ENCODE peak calls at places on chromosomes 11 and 22, in five cellular contexts. O is sigmoid colon, B is HL-60, Q is GM12878, P is H1. D is an unnamed sample.

GRCh38 chr11:76469141-76469540 is 24.3 kb downstream of the EMSY start:
- DNase-seq in O (no peak), B (no peak), Q (no peak), P (no peak), D (no peak)

GRCh38 chr11:123943738-123944137 is at the start of gene OR6T1:
- DNase-seq in O (no peak), B (no peak), Q (no peak), P (no peak), D (no peak)

GRCh38 chr11:27874998-27875397 is 174.7 kb upstream of the BDNF start:
- DNase-seq in O (no peak), B (no peak), Q (no peak), P (no peak), D (no peak)

GRCh38 chr11:73982595-73982989 is at the start of gene UCP2:
- DNase-seq in O (peak; percentile 92), B (peak; percentile 86), Q (no peak), P (no peak), D (peak; percentile 67)

GRCh38 chr22:37804886-37805857 is 2.6 kb upstream of the GCAT start:
- DNase-seq in O (peak; percentile 96), B (peak; percentile 52), Q (no peak), P (peak; percentile 97), D (peak; percentile 90)

GRCh38 chr11:57638811-57639320 is 10.8 kb downstream of the YPEL4 start:
- DNase-seq in O (no peak), B (no peak), Q (no peak), P (no peak), D (no peak)

GRCh38 chr11:21205205-21205604 is 535.8 kb downstream of the NELL1 start:
- DNase-seq in O (no peak), B (no peak), Q (no peak), P (peak; percentile 42), D (no peak)

GRCh38 chr11:129280027-129280811 is 88.1 kb upstream of the ARHGAP32 start:
- DNase-seq in O (no peak), B (no peak), Q (no peak), P (no peak), D (no peak)

GRCh38 chr11:21921151-21921550 is 271.7 kb upstream of the ANO5 start:
- DNase-seq in O (no peak), B (no peak), Q (no peak), P (no peak), D (no peak)

GRCh38 chr22:37924386-37925065 is 18.4 kb downstream of the MICALL1 start:
- DNase-seq in O (no peak), B (no peak), Q (no peak), P (no peak), D (no peak)

GRCh38 chr22:49391436-49391835 is 436.2 kb downstream of the BRD1 start:
- DNase-seq in O (peak; percentile 36), B (no peak), Q (no peak), P (no peak), D (peak; percentile 34)

GRCh38 chr22:41197046-41197807 is 7.9 kb upstream of the L3MBTL2 start:
- DNase-seq in O (peak; percentile 88), B (peak; percentile 74), Q (no peak), P (peak; percentile 93), D (peak; percentile 57)

GRCh38 chr11:75246673-75247350 is 6.2 kb downstream of the TPBGL start:
- DNase-seq in O (peak; percentile 58), B (no peak), Q (no peak), P (no peak), D (peak; percentile 25)

GRCh38 chr22:35581023-35581413 is 36.1 kb downstream of the MB start:
- DNase-seq in O (no peak), B (no peak), Q (no peak), P (no peak), D (no peak)
- H3K27me3 ChIP-seq in O (no peaks in the 10 kb centered on the region), B (no peaks in the 10 kb centered on the region), Q (peaks cover 1% of the 10 kb centered on the region), P (no peaks in the 10 kb centered on the region), D (no peaks in the 10 kb centered on the region)

GRCh38 chr22:45099961-45100360 is 63.8 kb upstream of the NUP50 start:
- DNase-seq in O (no peak), B (no peak), Q (no peak), P (no peak), D (no peak)

GRCh38 chr22:45102896-45103420 is 60.8 kb upstream of the NUP50 start:
- DNase-seq in O (no peak), B (peak; percentile 66), Q (no peak), P (no peak), D (no peak)

GRCh38 chr22:45104313-45104712 is 59.4 kb upstream of the NUP50 start:
- DNase-seq in O (no peak), B (no peak), Q (no peak), P (no peak), D (no peak)

GRCh38 chr22:45103756-45104155 is 60.0 kb upstream of the NUP50 start:
- DNase-seq in O (no peak), B (no peak), Q (no peak), P (no peak), D (no peak)

DNA sequence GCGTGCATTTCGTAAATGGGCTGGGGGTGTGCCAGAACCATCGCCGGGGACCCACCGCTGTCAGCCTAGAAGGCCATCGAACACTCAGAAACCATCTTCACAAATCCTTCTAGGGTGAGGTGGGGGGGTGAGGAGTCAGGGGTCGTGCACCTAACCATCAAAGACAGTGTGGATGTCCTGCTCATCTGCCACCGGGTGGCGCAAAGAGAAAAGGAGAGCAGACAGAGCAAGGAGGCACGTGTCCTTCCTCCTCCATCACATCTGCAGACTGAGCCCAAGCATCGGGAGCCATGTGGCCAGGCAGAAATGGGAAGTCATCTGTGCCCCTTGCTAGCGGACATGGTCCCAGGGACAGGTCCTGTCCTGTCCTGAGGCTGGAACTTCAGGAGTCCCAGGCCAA is 61.9 kb upstream of the NUP50 start:
- DNase-seq in O (peak; percentile 78), B (peak; percentile 90), Q (no peak), P (no peak), D (no peak)
- TF ChIP-seq CTCF in O (no peak), B (peak; percentile 58), Q (peak; percentile 29), P (peak; percentile 56), D (no peak)

GRCh38 chr11:3722100-3722499 is 50.9 kb upstream of the CHRNA10 start:
- DNase-seq in O (no peak), B (no peak), Q (no peak), P (no peak), D (no peak)
- TF ChIP-seq POLR2AphosphoS5 in O (no peak), B (no peak), Q (no peak), P (no peak), D (no peak)

DNA sequence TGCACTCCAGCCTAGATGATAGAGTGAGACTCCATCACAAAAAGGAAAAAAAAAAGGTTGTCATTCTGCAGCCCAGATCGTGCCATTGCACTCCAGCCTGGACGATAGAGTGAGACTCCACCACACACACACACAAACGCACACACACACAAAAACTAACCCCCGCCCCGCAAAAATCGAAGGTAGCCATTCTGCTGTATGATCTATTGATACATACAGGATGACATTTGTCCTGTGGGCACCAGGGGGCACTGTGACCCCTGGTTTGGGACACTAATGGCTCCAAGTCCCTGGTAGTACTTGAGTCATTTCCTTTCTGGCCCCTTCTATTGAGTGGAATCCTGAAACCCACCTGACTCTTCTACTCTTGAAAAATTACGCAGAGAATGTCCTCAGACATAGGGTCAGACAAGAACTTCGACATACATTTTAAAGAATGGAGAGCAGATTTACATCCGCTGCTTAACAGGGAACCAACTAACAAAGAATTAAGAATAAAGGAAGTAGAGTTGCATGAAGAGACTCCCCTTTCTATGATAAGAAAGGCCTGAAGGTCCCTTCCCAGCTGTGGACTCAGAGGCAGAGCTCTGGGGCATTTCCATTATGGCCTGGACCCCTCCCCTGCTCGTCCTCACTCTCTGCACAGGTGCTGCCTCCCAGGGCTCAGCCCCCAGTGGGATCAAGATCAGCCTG is 35.0 kb upstream of the PRAME start:
- DNase-seq in O (no peak), B (peak; percentile 45), Q (no peak), P (peak; percentile 73), D (no peak)
- H3K27me3 ChIP-seq in O (no peaks in the 10 kb centered on the region), B (peaks cover 2% of the 10 kb centered on the region), Q (no peaks in the 10 kb centered on the region), P (peaks cover 17% of the 10 kb centered on the region), D (no peaks in the 10 kb centered on the region)

DNA sequence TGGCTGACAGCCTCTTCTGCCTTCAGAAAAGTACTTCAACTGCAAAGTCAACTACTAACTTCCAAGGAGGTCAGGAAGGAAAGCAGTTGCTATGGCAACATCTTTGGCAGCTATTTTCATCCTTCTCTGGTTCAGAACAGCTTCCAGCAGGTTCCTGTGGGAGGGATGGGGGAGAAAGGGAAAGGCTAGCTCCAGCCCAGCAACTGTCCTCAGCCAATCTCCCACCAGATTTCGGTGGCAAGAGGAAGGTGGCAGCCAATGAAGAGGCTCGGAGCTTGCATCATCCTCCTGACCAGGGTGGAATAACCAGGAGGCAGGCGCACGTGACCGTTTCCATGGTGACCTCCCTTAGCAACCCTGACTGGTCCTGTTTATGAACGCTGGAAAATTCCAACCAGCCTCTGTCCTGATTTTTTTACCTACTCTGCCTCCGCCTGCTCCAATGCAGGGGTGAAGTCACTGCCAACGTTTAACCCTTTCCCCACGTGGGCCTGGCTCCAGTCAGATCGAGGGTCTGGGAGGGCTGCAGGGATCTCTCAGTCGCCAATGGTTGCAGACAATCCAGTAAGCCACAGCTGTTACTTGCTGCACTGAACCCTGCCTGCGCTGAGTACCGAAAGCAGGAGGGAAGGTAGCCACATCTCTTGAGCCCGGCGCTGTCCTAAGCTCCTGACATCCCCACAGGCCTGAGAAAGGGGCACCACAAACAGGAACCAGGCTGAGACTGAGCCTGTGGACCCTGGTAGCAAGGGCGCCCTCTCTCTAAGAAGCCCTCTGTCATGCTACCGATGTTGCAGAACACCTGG is 11.2 kb upstream of the MALAT1 start:
- DNase-seq in O (peak; percentile 100), B (peak; percentile 89), Q (no peak), P (peak; percentile 95), D (peak; percentile 99)
- TF ChIP-seq CTCF in O (no peak), B (no peak), Q (no peak), P (no peak), D (no peak)

GRCh38 chr22:28034760-28035401 is 115.8 kb upstream of the PITPNB start:
- DNase-seq in O (peak; percentile 92), B (no peak), Q (no peak), P (no peak), D (no peak)
- TF ChIP-seq POLR2AphosphoS5 in O (no peak), B (no peak), Q (no peak), P (no peak), D (peak; percentile 16)

D was measured in breast epithelium.